ENCODE peak calls at places on chromosomes 5 and 9, in eight cellular contexts. H is anterior cingulate cortex; B is CD8-positive, alpha-beta memory T cell; E is psoas muscle; O is NCI-H748 treated with DMSO at 0.1 percent for 48 hours; G is GM12892; C is CD8-positive, alpha-beta T cell; U is RPMI7951. W is an unnamed sample.

GRCh38 chr9:6833518-6834192 is 75.9 kb downstream of the KDM4C start:
- DNase-seq in C (no peak), B (no peak), E (no peak), H (no peak), U (peak), G (no peak), O (no peak), W (no peak)

GRCh38 chr5:150519978-150520377 is 12.0 kb downstream of the NDST1 start:
- DNase-seq in E (peak), G (no peak), C (no peak), B (no peak), O (no peak), U (no peak), H (no peak), W (no peak)

GRCh38 chr5:92616085-92616484 is 964.9 kb downstream of the NR2F1-AS1 start:
- DNase-seq in B (no peak), O (no peak), E (no peak), U (no peak), C (no peak), G (no peak), H (no peak), W (no peak)

GRCh38 chr5:99104538-99105132 is 175.8 kb upstream of the CHD1 start:
- DNase-seq in H (no peak), E (no peak), U (peak), C (no peak), G (no peak), O (peak), B (peak), W (no peak)

GRCh38 chr5:62306494-62307363 is 723 bp downstream of the KIF2A start:
- DNase-seq in U (peak), B (peak), H (peak), E (no peak), C (peak), G (peak), O (peak), W (no peak)

GRCh38 chr5:144800169-144800568 is 629.5 kb downstream of the KCTD16 start:
- DNase-seq in B (no peak), H (no peak), G (no peak), E (no peak), U (no peak), C (no peak), O (no peak), W (no peak)

GRCh38 chr5:98989723-98990122 is 60.9 kb upstream of the CHD1 start:
- DNase-seq in U (no peak), H (no peak), C (no peak), O (no peak), G (no peak), B (no peak), E (no peak), W (no peak)

GRCh38 chr5:115209279-115209678 is 39.6 kb upstream of the TRIM36 start:
- DNase-seq in H (no peak), G (peak), O (no peak), C (peak), B (peak), U (no peak), E (no peak), W (no peak)

GRCh38 chr9:113349434-113350337 is at the start of gene BSPRY:
- DNase-seq in H (no peak), B (peak), E (no peak), G (peak), U (no peak), C (peak), O (peak), W (no peak)

GRCh38 chr5:177610131-177610769 is 10.3 kb downstream of the B4GALT7 start:
- DNase-seq in B (no peak), U (no peak), O (no peak), G (no peak), H (no peak), E (no peak), C (no peak), W (no peak)